ENCODE peak calls at places on chromosomes 6 and 20, in five cellular contexts. One of them, this sample, is unnamed.

GRCh38 chr20:22590662-22591061 is 6.3 kb upstream of the FOXA2 start:
- DNase-seq in A549: no peak
- DNase-seq in esophagus squamous epithelium: no peak
- DNase-seq in tibial nerve: no peak
- DNase-seq in breast epithelium: no peak
- DNase-seq in this sample: no peak

GRCh38 chr6:1701668-1702353 is 92.1 kb downstream of the FOXC1 start:
- DNase-seq in A549: no peak
- DNase-seq in esophagus squamous epithelium: no peak
- DNase-seq in tibial nerve: no peak
- DNase-seq in breast epithelium: no peak
- DNase-seq in this sample: no peak

GRCh38 chr6:123879749-123880148 is 76.1 kb downstream of the NKAIN2 start:
- DNase-seq in A549: no peak
- DNase-seq in esophagus squamous epithelium: no peak
- DNase-seq in tibial nerve: no peak
- DNase-seq in breast epithelium: no peak
- DNase-seq in this sample: no peak

GRCh38 chr20:47379433-47380150 is 23.1 kb upstream of the ZMYND8 start:
- DNase-seq in A549: peak
- DNase-seq in esophagus squamous epithelium: no peak
- DNase-seq in tibial nerve: no peak
- DNase-seq in breast epithelium: no peak
- DNase-seq in this sample: no peak

GRCh38 chr6:17948725-17949124 is 38.7 kb downstream of the KIF13A start:
- DNase-seq in A549: no peak
- DNase-seq in esophagus squamous epithelium: no peak
- DNase-seq in tibial nerve: no peak
- DNase-seq in breast epithelium: no peak
- DNase-seq in this sample: no peak

GRCh38 chr20:43916073-43916874 is 1.6 kb downstream of the TOX2 start:
- DNase-seq in A549: no peak
- DNase-seq in esophagus squamous epithelium: no peak
- DNase-seq in tibial nerve: no peak
- DNase-seq in breast epithelium: no peak
- DNase-seq in this sample: no peak

GRCh38 chr6:42520786-42521607 is 42.8 kb upstream of the UBR2 start:
- DNase-seq in A549: no peak
- DNase-seq in esophagus squamous epithelium: no peak
- DNase-seq in tibial nerve: no peak
- DNase-seq in breast epithelium: no peak
- DNase-seq in this sample: no peak

GRCh38 chr20:1431158-1431557 is 35.5 kb downstream of the NSFL1C start:
- DNase-seq in A549: no peak
- DNase-seq in esophagus squamous epithelium: no peak
- DNase-seq in tibial nerve: no peak
- DNase-seq in breast epithelium: no peak
- DNase-seq in this sample: no peak

GRCh38 chr20:25198663-25199363 is 3.3 kb downstream of the ENTPD6 start:
- DNase-seq in A549: no peak
- DNase-seq in esophagus squamous epithelium: no peak
- DNase-seq in tibial nerve: no peak
- DNase-seq in breast epithelium: no peak
- DNase-seq in this sample: no peak

GRCh38 chr20:16563066-16563806 is 10.0 kb downstream of the KIF16B start:
- DNase-seq in A549: no peak
- DNase-seq in esophagus squamous epithelium: no peak
- DNase-seq in tibial nerve: no peak
- DNase-seq in breast epithelium: no peak
- DNase-seq in this sample: no peak
- H3K27ac ChIP-seq in A549: no peak
- H3K27ac ChIP-seq in esophagus squamous epithelium: no peak
- H3K27ac ChIP-seq in tibial nerve: peak
- H3K27ac ChIP-seq in breast epithelium: no peak
- H3K27ac ChIP-seq in this sample: no peak

DNA sequence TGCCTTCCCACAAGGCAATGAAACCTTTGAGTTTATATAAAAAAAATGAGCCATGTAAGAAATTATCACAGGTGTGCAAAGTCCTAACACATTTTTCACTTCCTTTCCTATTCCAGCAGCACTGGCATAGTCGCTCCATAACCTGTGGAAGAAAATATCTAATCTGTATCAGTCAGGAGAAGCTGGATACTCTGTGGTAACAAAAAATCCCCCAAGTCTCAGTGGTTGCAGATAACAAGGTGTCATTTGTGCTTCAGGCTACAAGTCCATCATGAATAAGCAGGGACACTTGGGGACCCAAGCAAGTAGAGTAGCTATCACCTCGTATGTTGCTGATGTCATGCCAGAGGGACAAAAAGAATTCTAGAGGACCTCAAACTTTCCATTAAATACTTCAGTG is 30.3 kb upstream of the SERPINB1 start:
- DNase-seq in A549: no peak
- DNase-seq in esophagus squamous epithelium: no peak
- DNase-seq in tibial nerve: no peak
- DNase-seq in breast epithelium: no peak
- DNase-seq in this sample: no peak
- TF ChIP-seq POLR2A in A549: no peak
- TF ChIP-seq POLR2A in esophagus squamous epithelium: no peak
- TF ChIP-seq POLR2A in tibial nerve: no peak
- TF ChIP-seq POLR2A in breast epithelium: no peak
- TF ChIP-seq POLR2A in this sample: no peak

DNA sequence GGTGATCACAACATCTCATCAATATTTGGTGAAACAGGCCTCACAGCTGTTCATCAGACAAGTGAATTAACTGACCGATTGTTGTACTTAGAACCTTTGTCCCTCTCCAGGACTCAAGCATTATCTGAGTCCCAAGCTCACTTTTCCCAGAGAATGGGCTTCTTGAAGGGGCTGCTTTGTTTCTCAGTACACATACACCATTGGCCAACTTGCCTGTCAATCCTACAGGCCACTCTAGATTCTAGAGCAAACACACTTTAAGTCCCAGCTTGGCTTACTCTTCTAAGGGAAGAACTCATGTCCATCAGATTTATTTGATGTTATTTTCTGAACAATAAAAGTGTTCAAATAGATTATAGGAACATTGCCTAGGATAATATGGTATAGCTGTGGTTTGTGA is 249.5 kb downstream of the BCKDHB start:
- DNase-seq in A549: no peak
- DNase-seq in esophagus squamous epithelium: no peak
- DNase-seq in tibial nerve: no peak
- DNase-seq in breast epithelium: no peak
- DNase-seq in this sample: no peak
- H3K27ac ChIP-seq in A549: no peak
- H3K27ac ChIP-seq in esophagus squamous epithelium: no peak
- H3K27ac ChIP-seq in tibial nerve: no peak
- H3K27ac ChIP-seq in breast epithelium: no peak
- H3K27ac ChIP-seq in this sample: no peak

GRCh38 chr20:10680571-10680970 is 6.8 kb upstream of the JAG1 start:
- DNase-seq in A549: no peak
- DNase-seq in esophagus squamous epithelium: no peak
- DNase-seq in tibial nerve: no peak
- DNase-seq in breast epithelium: no peak
- DNase-seq in this sample: no peak
- TF ChIP-seq POLR2A in A549: no peak
- TF ChIP-seq POLR2A in esophagus squamous epithelium: no peak
- TF ChIP-seq POLR2A in tibial nerve: no peak
- TF ChIP-seq POLR2A in breast epithelium: no peak
- TF ChIP-seq POLR2A in this sample: no peak

DNA sequence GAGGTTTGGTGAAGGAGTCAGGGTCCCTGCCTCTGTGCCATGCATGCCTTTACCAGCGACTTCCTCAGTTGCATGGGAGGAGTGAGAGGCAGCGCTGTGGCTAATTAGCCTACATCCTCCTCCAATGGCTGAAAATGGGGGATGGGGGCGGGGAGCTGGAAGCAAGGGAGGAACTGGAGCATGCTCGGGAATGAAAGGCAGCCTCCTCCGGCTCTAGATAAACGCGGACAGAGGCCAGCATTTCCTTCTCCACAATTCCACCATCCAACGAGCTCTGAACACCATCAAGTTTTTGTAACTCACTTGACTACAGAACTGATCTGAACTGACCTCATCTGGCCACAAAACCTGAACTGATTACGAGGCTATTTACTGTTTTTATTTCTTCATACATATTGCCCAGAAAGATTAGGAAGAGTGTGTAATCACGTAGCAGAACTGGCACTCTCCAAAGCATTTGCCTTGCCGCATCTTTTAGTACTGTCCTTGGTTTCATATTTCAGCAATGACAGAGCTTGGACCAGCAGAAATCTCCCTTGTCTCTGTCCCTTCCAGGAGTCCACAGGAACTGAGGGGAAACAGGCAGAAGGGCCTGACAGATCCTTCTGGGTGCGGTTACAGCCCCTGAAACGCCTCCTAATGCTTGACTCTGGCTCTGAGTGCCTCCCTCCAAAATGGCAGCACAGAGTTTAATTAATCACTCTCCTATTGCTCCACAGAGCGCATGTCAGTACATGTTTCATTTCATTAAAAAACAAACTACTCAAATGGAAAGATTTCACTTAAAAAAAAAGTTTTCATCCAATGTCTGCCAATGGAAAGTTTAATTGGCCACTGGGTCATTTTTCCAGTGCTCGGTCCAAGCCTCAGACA is 58.2 kb upstream of the TRAF3IP2 start:
- DNase-seq in A549: no peak
- DNase-seq in esophagus squamous epithelium: no peak
- DNase-seq in tibial nerve: no peak
- DNase-seq in breast epithelium: no peak
- DNase-seq in this sample: peak
- H3K27ac ChIP-seq in A549: no peak
- H3K27ac ChIP-seq in esophagus squamous epithelium: peak
- H3K27ac ChIP-seq in tibial nerve: peak
- H3K27ac ChIP-seq in breast epithelium: peak
- H3K27ac ChIP-seq in this sample: peak

GRCh38 chr6:16149305-16149704 is 20.4 kb downstream of the MYLIP start:
- DNase-seq in A549: no peak
- DNase-seq in esophagus squamous epithelium: no peak
- DNase-seq in tibial nerve: no peak
- DNase-seq in breast epithelium: no peak
- DNase-seq in this sample: no peak
- TF ChIP-seq POLR2A in A549: no peak
- TF ChIP-seq POLR2A in esophagus squamous epithelium: no peak
- TF ChIP-seq POLR2A in tibial nerve: no peak
- TF ChIP-seq POLR2A in breast epithelium: no peak
- TF ChIP-seq POLR2A in this sample: no peak

GRCh38 chr6:12538881-12539357 is 177.6 kb upstream of the PHACTR1 start:
- DNase-seq in A549: no peak
- DNase-seq in esophagus squamous epithelium: no peak
- DNase-seq in tibial nerve: peak
- DNase-seq in breast epithelium: no peak
- DNase-seq in this sample: peak
- H3K27ac ChIP-seq in A549: no peak
- H3K27ac ChIP-seq in esophagus squamous epithelium: no peak
- H3K27ac ChIP-seq in tibial nerve: peak
- H3K27ac ChIP-seq in breast epithelium: no peak
- H3K27ac ChIP-seq in this sample: no peak

DNA sequence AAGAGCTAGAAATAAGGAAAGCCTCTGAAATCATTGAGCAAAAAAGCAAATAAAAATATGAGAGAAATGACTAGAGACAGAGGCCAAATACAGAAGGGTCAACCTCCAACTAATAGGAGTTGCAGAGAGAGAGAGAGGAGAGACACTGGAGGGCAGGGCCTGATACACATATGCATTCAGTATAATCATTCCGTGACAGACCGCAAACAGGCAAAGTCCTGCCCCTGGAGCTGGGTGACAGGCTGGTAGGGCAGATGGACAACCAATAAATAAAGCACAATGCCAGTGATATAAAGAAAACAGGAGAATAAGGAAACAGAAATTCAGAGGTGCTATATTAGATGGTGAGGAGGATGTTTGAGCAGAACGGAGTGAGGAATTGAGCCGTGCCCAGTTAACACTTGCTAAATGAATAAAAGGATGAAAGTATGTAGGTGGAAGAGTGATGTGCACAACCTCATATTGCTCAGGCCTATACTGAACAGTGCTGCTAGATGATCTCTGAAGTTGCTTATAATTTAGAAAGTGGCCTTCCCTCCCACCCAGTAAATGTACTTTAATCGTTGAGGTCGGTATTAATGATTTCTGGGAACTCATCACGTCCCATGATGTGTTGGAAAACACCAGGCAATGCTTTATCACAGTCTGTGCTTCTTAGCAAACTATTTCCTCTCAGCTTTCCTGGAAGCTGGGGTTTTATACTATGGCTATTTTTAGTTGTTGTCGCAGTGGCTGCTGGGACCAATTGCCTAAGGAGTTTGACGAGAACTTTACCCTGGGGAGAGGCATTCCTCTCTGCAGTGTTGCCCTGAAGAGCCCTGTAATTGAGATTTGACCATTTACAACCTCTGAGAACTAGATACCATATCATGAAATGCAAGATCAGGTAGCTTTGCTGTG is 37.6 kb upstream of the CLIC5 start:
- DNase-seq in A549: no peak
- DNase-seq in esophagus squamous epithelium: no peak
- DNase-seq in tibial nerve: no peak
- DNase-seq in breast epithelium: no peak
- DNase-seq in this sample: no peak
- TF ChIP-seq POLR2A in A549: no peak
- TF ChIP-seq POLR2A in esophagus squamous epithelium: no peak
- TF ChIP-seq POLR2A in tibial nerve: no peak
- TF ChIP-seq POLR2A in breast epithelium: no peak
- TF ChIP-seq POLR2A in this sample: no peak

GRCh38 chr6:8888468-8888867 is 453.1 kb upstream of the SLC35B3 start:
- DNase-seq in A549: no peak
- DNase-seq in esophagus squamous epithelium: no peak
- DNase-seq in tibial nerve: no peak
- DNase-seq in breast epithelium: no peak
- DNase-seq in this sample: no peak

DNA sequence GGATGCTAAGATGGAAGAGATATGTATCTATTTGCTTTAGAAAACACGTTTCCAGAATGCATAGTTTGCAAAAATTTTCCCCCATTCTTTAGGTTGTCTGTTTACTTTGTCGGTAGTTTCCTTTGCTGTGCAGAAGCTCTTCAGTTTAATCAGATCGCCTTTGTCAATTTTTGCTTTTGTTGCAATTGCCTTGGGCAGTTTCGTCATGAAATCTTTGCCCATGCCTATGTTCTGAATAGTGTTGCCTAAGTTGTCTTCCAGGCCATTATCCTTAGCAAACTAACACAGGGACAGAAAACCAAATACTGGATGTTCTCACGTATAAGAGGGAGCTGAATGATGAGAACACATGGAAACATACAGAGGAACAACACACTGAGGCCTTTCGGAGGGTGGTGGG is 454.2 kb upstream of the SLC35B3 start:
- DNase-seq in A549: no peak
- DNase-seq in esophagus squamous epithelium: no peak
- DNase-seq in tibial nerve: no peak
- DNase-seq in breast epithelium: no peak
- DNase-seq in this sample: no peak
- H3K27ac ChIP-seq in A549: no peak
- H3K27ac ChIP-seq in esophagus squamous epithelium: no peak
- H3K27ac ChIP-seq in tibial nerve: no peak
- H3K27ac ChIP-seq in breast epithelium: no peak
- H3K27ac ChIP-seq in this sample: no peak

This sample was measured in adrenal gland.